ENCODE peak calls at places on chromosomes 13 and 19, in eight cellular contexts. R, A, M, G, V, T, J and U are unnamed samples.

GRCh38 chr19:5186293-5187050 is 154.1 kb downstream of the PTPRS start:
- DNase-seq in R (no peak), A (peak), M (peak), G (no peak), V (peak), T (peak), J (no peak), U (no peak)

GRCh38 chr13:63110431-63110830 is 1694.8 kb upstream of the PCDH20 start:
- DNase-seq in R (no peak), A (no peak), M (no peak), G (no peak), V (no peak), T (no peak), J (no peak), U (no peak)

GRCh38 chr19:45172173-45172572 is 5.9 kb downstream of the TRAPPC6A start:
- DNase-seq in R (no peak), A (no peak), M (no peak), G (peak), V (no peak), T (peak), J (no peak), U (no peak)

GRCh38 chr19:611506-611869 is 21.8 kb downstream of the HCN2 start:
- DNase-seq in R (no peak), A (peak), M (peak), G (no peak), V (peak), T (no peak), J (no peak), U (no peak)

GRCh38 chr13:19171563-19171962 is 10.1 kb downstream of the TUBA3C start:
- DNase-seq in R (no peak), A (no peak), M (no peak), G (no peak), V (no peak), T (no peak), J (no peak), U (no peak)

GRCh38 chr19:56221851-56222250 is 19.8 kb downstream of the ZSCAN5C start:
- DNase-seq in R (no peak), A (no peak), M (no peak), G (no peak), V (no peak), T (no peak), J (no peak), U (no peak)

GRCh38 chr19:53157601-53158000 is 1.3 kb downstream of the ZNF347 start:
- DNase-seq in R (no peak), A (no peak), M (no peak), G (no peak), V (no peak), T (no peak), J (no peak), U (peak)

GRCh38 chr13:102550507-102550906 is 46.3 kb upstream of the TPP2 start:
- DNase-seq in R (no peak), A (no peak), M (no peak), G (no peak), V (no peak), T (no peak), J (no peak), U (no peak)

GRCh38 chr19:29429021-29429420 is 96.8 kb upstream of the VSTM2B start:
- DNase-seq in R (no peak), A (no peak), M (no peak), G (no peak), V (no peak), T (no peak), J (no peak), U (no peak)

GRCh38 chr19:39304185-39304513 is 7.9 kb downstream of the IFNL1 start:
- DNase-seq in R (no peak), A (no peak), M (no peak), G (no peak), V (no peak), T (no peak), J (no peak), U (no peak)

GRCh38 chr19:51127755-51128154 is 3.0 kb downstream of the SIGLEC9 start:
- DNase-seq in R (no peak), A (no peak), M (peak), G (no peak), V (no peak), T (no peak), J (no peak), U (no peak)

GRCh38 chr13:65540064-65540635 is 1690.0 kb downstream of the PCDH9 start:
- DNase-seq in R (no peak), A (peak), M (no peak), G (no peak), V (no peak), T (no peak), J (no peak), U (no peak)

GRCh38 chr19:5903054-5903501 is 512 bp downstream of the NDUFA11 start:
- DNase-seq in R (no peak), A (no peak), M (peak), G (no peak), V (no peak), T (no peak), J (no peak), U (no peak)

GRCh38 chr19:48398329-48399235 is 5.1 kb downstream of the GRIN2D start:
- DNase-seq in R (peak), A (no peak), M (peak), G (peak), V (no peak), T (peak), J (peak), U (no peak)

GRCh38 chr19:55559684-55560083 is 14.3 kb upstream of the SBK3 start:
- DNase-seq in R (no peak), A (no peak), M (no peak), G (no peak), V (no peak), T (no peak), J (no peak), U (no peak)

GRCh38 chr13:30610311-30610710 is 7.4 kb upstream of the USPL1 start:
- DNase-seq in R (no peak), A (no peak), M (no peak), G (no peak), V (no peak), T (no peak), J (no peak), U (no peak)

GRCh38 chr13:40221460-40222201 is 444.8 kb downstream of the FOXO1 start:
- DNase-seq in R (no peak), A (no peak), M (peak), G (peak), V (no peak), T (no peak), J (no peak), U (no peak)

GRCh38 chr13:94209110-94209509 is 270.4 kb downstream of the DCT start:
- DNase-seq in R (no peak), A (no peak), M (peak), G (no peak), V (no peak), T (no peak), J (no peak), U (no peak)

GRCh38 chr13:103788061-103788652 is 721.9 kb upstream of the SLC10A2 start:
- DNase-seq in R (peak), A (no peak), M (peak), G (no peak), V (no peak), T (peak), J (no peak), U (no peak)

GRCh38 chr13:43339145-43339820 is 315.9 kb downstream of the DNAJC15 start:
- DNase-seq in R (no peak), A (no peak), M (no peak), G (no peak), V (no peak), T (no peak), J (no peak), U (no peak)

GRCh38 chr13:45162821-45163220 is 38.0 kb downstream of the KCTD4 start:
- DNase-seq in R (no peak), A (peak), M (peak), G (no peak), V (peak), T (no peak), J (no peak), U (no peak)

GRCh38 chr19:17156296-17156946 is 58.7 kb upstream of the USE1 start:
- DNase-seq in R (no peak), A (no peak), M (no peak), G (no peak), V (no peak), T (no peak), J (no peak), U (no peak)

GRCh38 chr19:48644839-48645651 is 942 bp downstream of the CA11 start:
- DNase-seq in R (peak), A (peak), M (peak), G (peak), V (no peak), T (peak), J (no peak), U (peak)

GRCh38 chr13:91406619-91407018 is 8.2 kb downstream of the GPC5 start:
- DNase-seq in R (no peak), A (peak), M (peak), G (peak), V (peak), T (no peak), J (no peak), U (peak)

GRCh38 chr19:13143135-13143534 is 7.0 kb downstream of the STX10 start:
- DNase-seq in R (no peak), A (no peak), M (peak), G (no peak), V (no peak), T (no peak), J (no peak), U (no peak)

GRCh38 chr13:48138270-48138669 is 43.4 kb upstream of the MED4 start:
- DNase-seq in R (no peak), A (no peak), M (no peak), G (no peak), V (no peak), T (no peak), J (no peak), U (no peak)